ENCODE peak calls at places on chromosomes 2 and 18, in six cellular contexts. V is anterior cingulate cortex, P is upper lobe of right lung, E is neural progenitor cell, N is fibroblast of the conjunctiva, D is astrocyte. G is an unnamed sample.

GRCh38 chr2:38649176-38649728 is 16.7 kb upstream of the GALM start:
- DNase-seq in N (no peak), P (no peak), E (no peak), V (no peak), D (no peak), G (no peak)

GRCh38 chr2:167134381-167135072 is 246.2 kb downstream of the XIRP2 start:
- DNase-seq in D (peak; percentile 86), V (no peak), E (no peak), N (peak; percentile 31), P (no peak), G (no peak)

GRCh38 chr2:63692002-63692606 is 103.3 kb downstream of the MDH1 start:
- DNase-seq in E (peak; percentile 21), N (peak; percentile 55), D (peak; percentile 18), V (no peak), P (no peak), G (no peak)

GRCh38 chr18:79803611-79804051 is 5.9 kb downstream of the KCNG2 start:
- DNase-seq in V (no peak), E (no peak), D (no peak), N (no peak), P (peak; percentile 49), G (no peak)

GRCh38 chr18:23849141-23849540 is 159.9 kb downstream of the LAMA3 start:
- DNase-seq in P (no peak), V (no peak), N (no peak), D (no peak), E (no peak), G (no peak)

GRCh38 chr2:241598487-241598886 is 38.5 kb downstream of the THAP4 start:
- DNase-seq in P (peak; percentile 61), V (no peak), E (peak; percentile 24), D (no peak), N (no peak), G (no peak)

GRCh38 chr2:216210711-216211131 is 101.6 kb downstream of the XRCC5 start:
- DNase-seq in V (no peak), D (no peak), P (no peak), E (no peak), N (no peak), G (no peak)

GRCh38 chr2:174750923-174751441 is 13.3 kb downstream of the CHRNA1 start:
- DNase-seq in D (no peak), N (no peak), V (no peak), E (no peak), P (no peak), G (no peak)

GRCh38 chr2:127422631-127423475 is 4.6 kb downstream of the PROC start:
- DNase-seq in E (peak; percentile 79), D (no peak), P (peak; percentile 67), N (no peak), V (no peak), G (peak; percentile 70)

GRCh38 chr2:226877491-226877890 is 41.6 kb downstream of the RHBDD1 start:
- DNase-seq in P (no peak), E (no peak), N (no peak), V (no peak), D (no peak), G (no peak)

GRCh38 chr2:141767051-141767450 is 363.8 kb downstream of the LRP1B start:
- DNase-seq in E (no peak), N (no peak), D (peak; percentile 92), V (no peak), P (no peak), G (no peak)

GRCh38 chr2:95062716-95063400 is 37.4 kb downstream of the MAL start:
- DNase-seq in D (no peak), V (no peak), P (no peak), E (no peak), N (no peak), G (no peak)

GRCh38 chr2:129318581-129319421 is 660.7 kb upstream of the RAB6C start:
- DNase-seq in P (no peak), N (no peak), D (no peak), V (no peak), E (no peak), G (no peak)

GRCh38 chr2:124180635-124181034 is 155.5 kb downstream of the CNTNAP5 start:
- DNase-seq in D (no peak), N (no peak), E (no peak), P (no peak), V (no peak), G (no peak)

GRCh38 chr2:104944495-104944894 is 90.6 kb downstream of the POU3F3 start:
- DNase-seq in N (peak; percentile 31), D (peak; percentile 18), P (no peak), E (peak; percentile 63), V (no peak), G (no peak)

GRCh38 chr18:45976581-45977373 is 9.6 kb upstream of the EPG5 start:
- DNase-seq in E (no peak), P (no peak), V (no peak), N (no peak), D (peak; percentile 56), G (no peak)

GRCh38 chr2:62291517-62292137 is 95.7 kb downstream of the B3GNT2 start:
- DNase-seq in V (no peak), P (no peak), E (no peak), N (no peak), D (no peak), G (no peak)

GRCh38 chr2:218961651-218962570 is 2.4 kb downstream of the CDK5R2 start:
- DNase-seq in V (no peak), P (no peak), D (no peak), E (peak; percentile 75), N (no peak), G (no peak)

GRCh38 chr2:133591164-133591563 is 22.9 kb upstream of the NCKAP5 start:
- DNase-seq in E (no peak), P (no peak), D (peak; percentile 32), N (peak; percentile 3), V (peak; percentile 53), G (no peak)

G was measured in lower lobe of right lung.